ENCODE peak calls at places on chromosomes 1 and 21, in nine cellular contexts. One of them, this sample, is unnamed.

GRCh38 chr1:31912839-31913239 is 25.3 kb downstream of the PTP4A2 start:
- DNase-seq in WERI-Rb-1: no peak
- DNase-seq in heart left ventricle: no peak
- DNase-seq in heart right ventricle: no peak
- DNase-seq in right atrium auricular region: no peak
- DNase-seq in pancreas: no peak
- DNase-seq in IMR-90: no peak
- DNase-seq in HL-60: no peak
- DNase-seq in cardiac muscle cell: no peak
- DNase-seq in this sample: no peak

GRCh38 chr1:183125279-183125999 is 60.6 kb upstream of the LAMC2 start:
- DNase-seq in WERI-Rb-1: no peak
- DNase-seq in heart left ventricle: no peak
- DNase-seq in heart right ventricle: no peak
- DNase-seq in right atrium auricular region: no peak
- DNase-seq in pancreas: no peak
- DNase-seq in IMR-90: no peak
- DNase-seq in HL-60: no peak
- DNase-seq in cardiac muscle cell: no peak
- DNase-seq in this sample: no peak

GRCh38 chr1:162690672-162691434 is 58.6 kb downstream of the DDR2 start:
- DNase-seq in WERI-Rb-1: no peak
- DNase-seq in heart left ventricle: peak; percentile 78
- DNase-seq in heart right ventricle: peak; percentile 33
- DNase-seq in right atrium auricular region: peak; percentile 84
- DNase-seq in pancreas: no peak
- DNase-seq in IMR-90: peak; percentile 93
- DNase-seq in HL-60: no peak
- DNase-seq in cardiac muscle cell: peak; percentile 86
- DNase-seq in this sample: no peak

GRCh38 chr1:11982010-11982392 is 1.8 kb downstream of the MFN2 start:
- DNase-seq in WERI-Rb-1: no peak
- DNase-seq in heart left ventricle: no peak
- DNase-seq in heart right ventricle: no peak
- DNase-seq in right atrium auricular region: no peak
- DNase-seq in pancreas: no peak
- DNase-seq in IMR-90: peak; percentile 46
- DNase-seq in HL-60: peak; percentile 62
- DNase-seq in cardiac muscle cell: no peak
- DNase-seq in this sample: no peak

GRCh38 chr1:167538657-167539056 is 14.9 kb downstream of the CREG1 start:
- DNase-seq in WERI-Rb-1: no peak
- DNase-seq in heart left ventricle: no peak
- DNase-seq in heart right ventricle: no peak
- DNase-seq in right atrium auricular region: no peak
- DNase-seq in pancreas: no peak
- DNase-seq in IMR-90: no peak
- DNase-seq in HL-60: no peak
- DNase-seq in cardiac muscle cell: no peak
- DNase-seq in this sample: no peak

GRCh38 chr1:228391411-228392020 is 15.1 kb downstream of the TRIM11 start:
- DNase-seq in WERI-Rb-1: no peak
- DNase-seq in heart left ventricle: no peak
- DNase-seq in heart right ventricle: no peak
- DNase-seq in right atrium auricular region: no peak
- DNase-seq in pancreas: no peak
- DNase-seq in IMR-90: no peak
- DNase-seq in HL-60: no peak
- DNase-seq in cardiac muscle cell: no peak
- DNase-seq in this sample: no peak

GRCh38 chr21:37368536-37369279 is 2.1 kb downstream of the DYRK1A start:
- DNase-seq in WERI-Rb-1: no peak
- DNase-seq in heart left ventricle: no peak
- DNase-seq in heart right ventricle: no peak
- DNase-seq in right atrium auricular region: no peak
- DNase-seq in pancreas: no peak
- DNase-seq in IMR-90: peak; percentile 48
- DNase-seq in HL-60: no peak
- DNase-seq in cardiac muscle cell: peak; percentile 28
- DNase-seq in this sample: peak; percentile 44

GRCh38 chr1:14686701-14687100 is 88.2 kb downstream of the KAZN start:
- DNase-seq in WERI-Rb-1: no peak
- DNase-seq in heart left ventricle: no peak
- DNase-seq in heart right ventricle: no peak
- DNase-seq in right atrium auricular region: no peak
- DNase-seq in pancreas: no peak
- DNase-seq in IMR-90: no peak
- DNase-seq in HL-60: no peak
- DNase-seq in cardiac muscle cell: no peak
- DNase-seq in this sample: no peak

GRCh38 chr1:117622726-117623125 is 16.9 kb downstream of the TENT5C start:
- DNase-seq in WERI-Rb-1: no peak
- DNase-seq in heart left ventricle: no peak
- DNase-seq in heart right ventricle: no peak
- DNase-seq in right atrium auricular region: no peak
- DNase-seq in pancreas: peak; percentile 51
- DNase-seq in IMR-90: no peak
- DNase-seq in HL-60: no peak
- DNase-seq in cardiac muscle cell: no peak
- DNase-seq in this sample: no peak

GRCh38 chr1:25116832-25117231 is 115.5 kb downstream of the SYF2 start:
- DNase-seq in WERI-Rb-1: no peak
- DNase-seq in heart left ventricle: no peak
- DNase-seq in heart right ventricle: no peak
- DNase-seq in right atrium auricular region: no peak
- DNase-seq in pancreas: no peak
- DNase-seq in IMR-90: no peak
- DNase-seq in HL-60: no peak
- DNase-seq in cardiac muscle cell: no peak
- DNase-seq in this sample: no peak

DNA sequence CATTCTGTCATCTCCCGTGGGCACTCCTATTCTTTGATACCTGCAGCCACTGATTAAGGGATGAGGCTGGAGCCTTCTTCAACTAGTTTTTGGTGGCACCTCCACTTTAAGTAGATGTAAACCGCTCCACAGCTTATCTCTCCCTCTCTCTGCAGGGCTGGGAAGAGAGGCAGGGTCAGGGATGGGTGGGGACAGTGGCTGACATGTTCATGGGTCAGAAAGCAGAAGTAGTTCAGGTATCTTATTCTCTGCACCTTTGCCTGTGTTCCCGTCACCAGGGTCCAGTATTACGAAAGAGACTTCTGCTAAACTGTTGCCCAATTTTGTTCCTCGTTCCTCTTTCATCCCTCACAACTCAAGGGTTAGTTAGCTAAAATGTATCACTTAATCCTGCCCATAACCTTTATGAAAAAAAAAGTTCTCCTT is 51.7 kb upstream of the EDEM3 start:
- DNase-seq in WERI-Rb-1: no peak
- DNase-seq in heart left ventricle: no peak
- DNase-seq in heart right ventricle: no peak
- DNase-seq in right atrium auricular region: no peak
- DNase-seq in pancreas: no peak
- DNase-seq in IMR-90: no peak
- DNase-seq in HL-60: peak; percentile 86
- DNase-seq in cardiac muscle cell: peak; percentile 19
- DNase-seq in this sample: no peak
- TF ChIP-seq CTCF in WERI-Rb-1: no peak
- TF ChIP-seq CTCF in heart left ventricle: no peak
- TF ChIP-seq CTCF in heart right ventricle: no peak
- TF ChIP-seq CTCF in right atrium auricular region: no peak
- TF ChIP-seq CTCF in pancreas: no peak
- TF ChIP-seq CTCF in IMR-90: no peak
- TF ChIP-seq CTCF in HL-60: no peak
- TF ChIP-seq CTCF in cardiac muscle cell: no peak
- TF ChIP-seq CTCF in this sample: no peak

GRCh38 chr1:209095627-209096595 is 487.6 kb upstream of the CAMK1G start:
- DNase-seq in WERI-Rb-1: no peak
- DNase-seq in heart left ventricle: no peak
- DNase-seq in heart right ventricle: no peak
- DNase-seq in right atrium auricular region: no peak
- DNase-seq in pancreas: no peak
- DNase-seq in IMR-90: peak; percentile 0
- DNase-seq in HL-60: no peak
- DNase-seq in cardiac muscle cell: no peak
- DNase-seq in this sample: no peak
- H3K27ac ChIP-seq in WERI-Rb-1: no peak overlapping the region
- H3K27ac ChIP-seq in heart left ventricle: no peak overlapping the region
- H3K27ac ChIP-seq in heart right ventricle: no peak overlapping the region
- H3K27ac ChIP-seq in right atrium auricular region: no peak overlapping the region
- H3K27ac ChIP-seq in pancreas: no peak overlapping the region
- H3K27ac ChIP-seq in IMR-90: no peak overlapping the region
- H3K27ac ChIP-seq in HL-60: no peak overlapping the region
- H3K27ac ChIP-seq in cardiac muscle cell: no peak overlapping the region
- H3K27ac ChIP-seq in this sample: no peak overlapping the region

GRCh38 chr1:180630408-180631196 is 1.2 kb upstream of the XPR1 start:
- DNase-seq in WERI-Rb-1: no peak
- DNase-seq in heart left ventricle: no peak
- DNase-seq in heart right ventricle: no peak
- DNase-seq in right atrium auricular region: no peak
- DNase-seq in pancreas: no peak
- DNase-seq in IMR-90: no peak
- DNase-seq in HL-60: no peak
- DNase-seq in cardiac muscle cell: no peak
- DNase-seq in this sample: no peak

GRCh38 chr1:180633092-180634045 is 1.5 kb downstream of the XPR1 start:
- DNase-seq in WERI-Rb-1: no peak
- DNase-seq in heart left ventricle: no peak
- DNase-seq in heart right ventricle: no peak
- DNase-seq in right atrium auricular region: no peak
- DNase-seq in pancreas: no peak
- DNase-seq in IMR-90: peak; percentile 57
- DNase-seq in HL-60: no peak
- DNase-seq in cardiac muscle cell: peak; percentile 56
- DNase-seq in this sample: no peak

GRCh38 chr1:180631766-180632325 is at the start of gene XPR1:
- DNase-seq in WERI-Rb-1: peak; percentile 100
- DNase-seq in heart left ventricle: peak; percentile 98
- DNase-seq in heart right ventricle: peak; percentile 99
- DNase-seq in right atrium auricular region: peak; percentile 98
- DNase-seq in pancreas: peak; percentile 99
- DNase-seq in IMR-90: peak; percentile 99
- DNase-seq in HL-60: peak; percentile 98
- DNase-seq in cardiac muscle cell: peak; percentile 100
- DNase-seq in this sample: peak; percentile 99

GRCh38 chr1:180631197-180631765 is 541 bp upstream of the XPR1 start:
- DNase-seq in WERI-Rb-1: no peak
- DNase-seq in heart left ventricle: no peak
- DNase-seq in heart right ventricle: no peak
- DNase-seq in right atrium auricular region: no peak
- DNase-seq in pancreas: no peak
- DNase-seq in IMR-90: no peak
- DNase-seq in HL-60: no peak
- DNase-seq in cardiac muscle cell: no peak
- DNase-seq in this sample: no peak

DNA sequence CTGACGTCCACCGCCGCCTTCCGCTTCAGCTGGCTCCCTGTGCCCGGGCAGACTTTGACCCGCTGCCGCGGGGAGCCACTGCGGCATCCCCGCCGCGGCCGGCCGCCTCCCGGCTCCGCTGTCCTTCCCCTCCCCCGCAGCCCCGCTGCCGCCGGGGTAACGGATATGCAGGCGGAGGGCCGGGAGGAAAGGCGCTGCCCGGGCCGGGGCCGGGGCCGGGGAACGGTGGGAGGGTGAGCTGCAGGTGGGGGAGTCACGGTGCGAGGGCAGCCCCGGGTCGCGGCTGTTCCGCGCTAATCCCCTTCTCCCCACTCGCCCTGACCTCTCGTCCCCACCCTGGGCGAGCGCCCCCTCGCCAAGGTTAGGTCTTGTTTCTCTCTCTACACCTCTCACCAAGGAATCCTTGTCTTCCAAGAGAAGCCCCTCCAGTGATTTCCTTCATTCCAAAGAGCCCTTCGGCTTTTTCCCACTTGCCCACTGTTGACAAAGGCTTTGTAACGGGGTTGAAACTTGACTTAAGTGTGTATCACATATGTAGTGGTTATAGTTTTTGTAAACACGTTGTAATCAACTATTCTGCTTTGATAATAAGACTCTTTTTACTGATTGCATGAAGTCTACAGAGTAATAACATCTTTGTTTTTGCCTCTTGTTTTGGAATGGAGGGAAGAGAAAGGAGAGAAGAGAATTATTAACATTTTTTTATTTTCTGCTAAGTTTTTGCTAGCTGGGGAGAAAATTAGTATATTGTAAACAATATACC is 685 bp downstream of the XPR1 start:
- DNase-seq in WERI-Rb-1: peak; percentile 77
- DNase-seq in heart left ventricle: peak; percentile 69
- DNase-seq in heart right ventricle: peak; percentile 49
- DNase-seq in right atrium auricular region: no peak
- DNase-seq in pancreas: peak; percentile 57
- DNase-seq in IMR-90: no peak
- DNase-seq in HL-60: no peak
- DNase-seq in cardiac muscle cell: no peak
- DNase-seq in this sample: peak; percentile 64
- TF ChIP-seq CTCF in WERI-Rb-1: peak; percentile 60
- TF ChIP-seq CTCF in heart left ventricle: no peak
- TF ChIP-seq CTCF in heart right ventricle: peak; percentile 33
- TF ChIP-seq CTCF in right atrium auricular region: peak; percentile 43
- TF ChIP-seq CTCF in pancreas: no peak
- TF ChIP-seq CTCF in IMR-90: no peak
- TF ChIP-seq CTCF in HL-60: no peak
- TF ChIP-seq CTCF in cardiac muscle cell: peak; percentile 34
- TF ChIP-seq CTCF in this sample: no peak

GRCh38 chr1:69421286-69421685 is 146.4 kb upstream of the LRRC7 start:
- DNase-seq in WERI-Rb-1: no peak
- DNase-seq in heart left ventricle: no peak
- DNase-seq in heart right ventricle: no peak
- DNase-seq in right atrium auricular region: no peak
- DNase-seq in pancreas: no peak
- DNase-seq in IMR-90: no peak
- DNase-seq in HL-60: no peak
- DNase-seq in cardiac muscle cell: peak; percentile 11
- DNase-seq in this sample: no peak
- H3K27ac ChIP-seq in WERI-Rb-1: no peak overlapping the region
- H3K27ac ChIP-seq in heart left ventricle: no peak overlapping the region
- H3K27ac ChIP-seq in heart right ventricle: no peak overlapping the region
- H3K27ac ChIP-seq in right atrium auricular region: no peak overlapping the region
- H3K27ac ChIP-seq in pancreas: no peak overlapping the region
- H3K27ac ChIP-seq in IMR-90: no peak overlapping the region
- H3K27ac ChIP-seq in HL-60: no peak overlapping the region
- H3K27ac ChIP-seq in cardiac muscle cell: no peak overlapping the region
- H3K27ac ChIP-seq in this sample: no peak overlapping the region

GRCh38 chr1:153670859-153671622 is at the start of gene ILF2:
- DNase-seq in WERI-Rb-1: peak; percentile 100
- DNase-seq in heart left ventricle: peak; percentile 98
- DNase-seq in heart right ventricle: peak; percentile 99
- DNase-seq in right atrium auricular region: peak; percentile 99
- DNase-seq in pancreas: peak; percentile 97
- DNase-seq in IMR-90: peak; percentile 100
- DNase-seq in HL-60: peak; percentile 99
- DNase-seq in cardiac muscle cell: peak; percentile 100
- DNase-seq in this sample: peak; percentile 98
- TF ChIP-seq CTCF in WERI-Rb-1: peak; percentile 46
- TF ChIP-seq CTCF in heart left ventricle: no peak
- TF ChIP-seq CTCF in heart right ventricle: peak; percentile 36
- TF ChIP-seq CTCF in right atrium auricular region: no peak
- TF ChIP-seq CTCF in pancreas: no peak
- TF ChIP-seq CTCF in IMR-90: peak; percentile 37
- TF ChIP-seq CTCF in HL-60: no peak
- TF ChIP-seq CTCF in cardiac muscle cell: peak; percentile 33
- TF ChIP-seq CTCF in this sample: no peak